ENCODE peak calls at places on chromosomes 11 and 22, in four cellular contexts. Z, O, J and B are unnamed samples.

GRCh38 chr11:61679893-61680621 is at the start of gene DAGLA:
- DNase-seq in Z (peak), O (peak), J (no peak), B (peak)

GRCh38 chr22:41302016-41302767 is 867 bp downstream of the ZC3H7B start:
- DNase-seq in Z (peak), O (no peak), J (peak), B (peak)

GRCh38 chr22:27988704-27989103 is 69.6 kb upstream of the PITPNB start:
- DNase-seq in Z (no peak), O (no peak), J (no peak), B (no peak)

GRCh38 chr11:121795206-121795605 is 320.8 kb downstream of the BLID start:
- DNase-seq in Z (no peak), O (peak), J (no peak), B (no peak)

GRCh38 chr11:22536036-22536435 is 89.6 kb downstream of the FANCF start:
- DNase-seq in Z (no peak), O (no peak), J (no peak), B (no peak)

GRCh38 chr11:72058416-72059034 is 21.8 kb downstream of the NUMA1 start:
- DNase-seq in Z (no peak), O (no peak), J (no peak), B (no peak)

GRCh38 chr11:75499423-75500305 is 26.1 kb downstream of the GDPD5 start:
- DNase-seq in Z (no peak), O (no peak), J (no peak), B (no peak)

GRCh38 chr11:117910525-117910924 is 18.7 kb downstream of the TMPRSS13 start:
- DNase-seq in Z (no peak), O (no peak), J (no peak), B (no peak)

GRCh38 chr22:29213481-29213880 is 7.8 kb downstream of the EMID1 start:
- DNase-seq in Z (no peak), O (no peak), J (no peak), B (no peak)

GRCh38 chr22:17411213-17411612 is 42.0 kb downstream of the CECR2 start:
- DNase-seq in Z (no peak), O (no peak), J (no peak), B (no peak)

GRCh38 chr22:23697031-23697970 is 6.5 kb downstream of the RGL4 start:
- DNase-seq in Z (no peak), O (no peak), J (no peak), B (no peak)

GRCh38 chr22:49959782-49960158 is 802 bp upstream of the PIM3 start:
- DNase-seq in Z (no peak), O (no peak), J (no peak), B (no peak)

GRCh38 chr22:49936018-49936972 is 17.9 kb downstream of the CRELD2 start:
- DNase-seq in Z (peak), O (peak), J (peak), B (no peak)

GRCh38 chr11:3837793-3838192 is 3.0 kb downstream of the RHOG start:
- DNase-seq in Z (no peak), O (no peak), J (no peak), B (no peak)

GRCh38 chr11:34585870-34586654 is 34.8 kb upstream of the EHF start:
- DNase-seq in Z (peak), O (no peak), J (peak), B (no peak)

GRCh38 chr22:18112440-18112839 is 1.8 kb downstream of the TUBA8 start:
- DNase-seq in Z (no peak), O (no peak), J (no peak), B (no peak)

GRCh38 chr11:79025622-79026021 is 415.2 kb downstream of the TENM4 start:
- DNase-seq in Z (no peak), O (no peak), J (no peak), B (no peak)

GRCh38 chr11:134604886-134605285 is 192.8 kb upstream of the B3GAT1 start:
- DNase-seq in Z (no peak), O (no peak), J (no peak), B (no peak)

GRCh38 chr11:118530683-118531596 is at the start of gene TMEM25:
- DNase-seq in Z (peak), O (peak), J (peak), B (peak)

GRCh38 chr11:47603295-47603694 is 9.1 kb upstream of the C1QTNF4 start:
- DNase-seq in Z (no peak), O (no peak), J (no peak), B (no peak)

GRCh38 chr11:46293616-46294015 is 16.2 kb downstream of the CREB3L1 start:
- DNase-seq in Z (no peak), O (no peak), J (no peak), B (no peak)

GRCh38 chr11:556175-556699 is 4.3 kb downstream of the LMNTD2 start:
- DNase-seq in Z (no peak), O (no peak), J (no peak), B (peak)

GRCh38 chr22:41290262-41291221 is 4.6 kb upstream of the RANGAP1 start:
- DNase-seq in Z (no peak), O (no peak), J (no peak), B (no peak)